ENCODE peak calls at places on chromosome 1, in six cellular contexts. N is stimulated activated CD4-positive, alpha-beta T cell treated with anti-CD3 and anti-CD28 coated beads, Interleukin-4, amount 100 ng/mL, for 48 hours; M is left ventricle myocardium inferior; H is activated T-cell treated with anti-CD3 and anti-CD28 coated beads for 1 hour; F is SJSA1; Z is NK-92 treated with Interleukin-12 subunit alpha and Interleukin-12 subunit beta, amount 100 ng/mL, for 24 hours. I is an unnamed sample.
A peak's percentile ranks its signal among the peaks of the same experiment; 100 is the strongest.

GRCh38 chr1:115838805-115839705 is 1.9 kb downstream of the NHLH2 start:
- DNase-seq in M (no peak), F (no peak), H (no peak), N (no peak), Z (no peak), I (peak; percentile 34)

GRCh38 chr1:2279210-2279639 is 51.1 kb downstream of the SKI start:
- DNase-seq in M (peak; percentile 74), Z (no peak), F (peak; percentile 92), H (no peak), N (no peak), I (no peak)

GRCh38 chr1:227947678-227948492 is at the start of gene WNT9A:
- DNase-seq in H (no peak), N (no peak), M (peak; percentile 58), Z (no peak), F (peak; percentile 59), I (peak; percentile 39)

GRCh38 chr1:199084293-199084692 is 445.5 kb downstream of the PTPRC start:
- DNase-seq in N (no peak), M (no peak), F (no peak), H (no peak), Z (no peak), I (no peak)

GRCh38 chr1:70072239-70072751 is 133.1 kb downstream of the LRRC40 start:
- DNase-seq in N (no peak), F (no peak), Z (no peak), H (no peak), M (no peak), I (no peak)

GRCh38 chr1:209755926-209756607 is at the start of gene TRAF3IP3:
- DNase-seq in M (no peak), H (peak; percentile 58), Z (peak; percentile 69), N (peak; percentile 58), F (no peak), I (no peak)

GRCh38 chr1:197838836-197839235 is 63.6 kb upstream of the DENND1B start:
- DNase-seq in N (no peak), F (no peak), H (no peak), M (no peak), Z (no peak), I (no peak)

GRCh38 chr1:61446531-61446991 is 278.4 kb downstream of the TM2D1 start:
- DNase-seq in N (no peak), Z (no peak), M (no peak), H (no peak), F (no peak), I (no peak)

GRCh38 chr1:176456848-176457247 is 6.1 kb upstream of the PAPPA2 start:
- DNase-seq in M (no peak), N (no peak), F (no peak), Z (no peak), H (no peak), I (no peak)

GRCh38 chr1:81424056-81424455 is 376.7 kb upstream of the ADGRL2 start:
- DNase-seq in H (no peak), N (no peak), F (no peak), M (no peak), Z (no peak), I (no peak)

GRCh38 chr1:19815801-19816736 is 986 bp upstream of the RNF186 start:
- DNase-seq in Z (no peak), H (no peak), M (no peak), F (no peak), N (no peak), I (no peak)

GRCh38 chr1:201628490-201628889 is 89.6 kb downstream of the NAV1 start:
- DNase-seq in Z (no peak), M (peak; percentile 33), N (no peak), F (no peak), H (no peak), I (no peak)

GRCh38 chr1:55813619-55814018 is 598.5 kb upstream of the USP24 start:
- DNase-seq in H (no peak), Z (no peak), F (no peak), M (peak; percentile 62), N (no peak), I (no peak)

GRCh38 chr1:217734973-217735372 is 103.8 kb downstream of the SPATA17 start:
- DNase-seq in H (no peak), N (no peak), Z (no peak), M (no peak), F (no peak), I (no peak)

GRCh38 chr1:152251391-152251790 is 27.4 kb upstream of the HRNR start:
- DNase-seq in Z (no peak), F (no peak), M (no peak), N (no peak), H (no peak), I (no peak)

GRCh38 chr1:5718716-5719632 is 273.3 kb downstream of the NPHP4 start:
- DNase-seq in F (no peak), M (no peak), N (no peak), Z (no peak), H (no peak), I (no peak)

GRCh38 chr1:165793951-165794350 is 25.3 kb upstream of the TMCO1 start:
- DNase-seq in N (no peak), H (no peak), Z (no peak), F (no peak), M (no peak), I (no peak)

GRCh38 chr1:202107801-202108731 is 14.7 kb upstream of the GPR37L1 start:
- DNase-seq in N (no peak), F (no peak), H (no peak), M (peak; percentile 61), Z (no peak), I (no peak)

GRCh38 chr1:198730952-198731351 is 92.1 kb downstream of the PTPRC start:
- DNase-seq in H (no peak), F (no peak), M (no peak), N (no peak), Z (no peak), I (no peak)

GRCh38 chr1:104172243-104172681 is 422.6 kb downstream of the AMY1C start:
- DNase-seq in N (no peak), H (no peak), F (no peak), M (no peak), Z (no peak), I (no peak)

GRCh38 chr1:2210786-2211185 is 16.2 kb upstream of the FAAP20 start:
- DNase-seq in M (no peak), Z (no peak), F (no peak), N (no peak), H (no peak), I (no peak)

GRCh38 chr1:183310753-183311465 is 107.3 kb downstream of the NMNAT2 start:
- DNase-seq in Z (no peak), N (no peak), H (no peak), F (no peak), M (no peak), I (no peak)

GRCh38 chr1:41779350-41779749 is 139.4 kb downstream of the HIVEP3 start:
- DNase-seq in M (no peak), F (no peak), N (no peak), H (no peak), Z (no peak), I (no peak)

GRCh38 chr1:56216173-56216572 is 363.2 kb downstream of the PLPP3 start:
- DNase-seq in Z (no peak), M (no peak), F (no peak), N (no peak), H (no peak), I (no peak)

GRCh38 chr1:167683641-167684502 is 37.9 kb upstream of the MPZL1 start:
- DNase-seq in M (peak; percentile 45), Z (no peak), N (no peak), H (no peak), F (peak; percentile 74), I (no peak)

I was measured in progenitor cell of endocrine pancreas.